ENCODE peak calls at places on chromosomes 1 and 21, in six cellular contexts. One of them, this sample, is unnamed.

GRCh38 chr1:110004583-110004982 is 20.0 kb downstream of the AHCYL1 start:
- DNase-seq in Panc1: no peak
- DNase-seq in fibroblast of the aortic adventitia: no peak
- DNase-seq in A549: no peak
- DNase-seq in OCI-LY7: no peak
- DNase-seq in brain microvascular endothelial cell: no peak
- DNase-seq in this sample: no peak

GRCh38 chr21:28832013-28832714 is 160.5 kb downstream of the LTN1 start:
- DNase-seq in Panc1: peak; percentile 13
- DNase-seq in fibroblast of the aortic adventitia: peak; percentile 15
- DNase-seq in A549: no peak
- DNase-seq in OCI-LY7: no peak
- DNase-seq in brain microvascular endothelial cell: no peak
- DNase-seq in this sample: no peak

GRCh38 chr1:20494609-20495311 is 8.8 kb upstream of the CAMK2N1 start:
- DNase-seq in Panc1: no peak
- DNase-seq in fibroblast of the aortic adventitia: peak; percentile 94
- DNase-seq in A549: no peak
- DNase-seq in OCI-LY7: no peak
- DNase-seq in brain microvascular endothelial cell: peak; percentile 77
- DNase-seq in this sample: no peak

GRCh38 chr1:180953291-180953747 is 40.6 kb downstream of the KIAA1614 start:
- DNase-seq in Panc1: no peak
- DNase-seq in fibroblast of the aortic adventitia: no peak
- DNase-seq in A549: no peak
- DNase-seq in OCI-LY7: no peak
- DNase-seq in brain microvascular endothelial cell: no peak
- DNase-seq in this sample: no peak

GRCh38 chr1:30265127-30266070 is 458.0 kb downstream of the MATN1 start:
- DNase-seq in Panc1: no peak
- DNase-seq in fibroblast of the aortic adventitia: no peak
- DNase-seq in A549: no peak
- DNase-seq in OCI-LY7: no peak
- DNase-seq in brain microvascular endothelial cell: no peak
- DNase-seq in this sample: no peak

GRCh38 chr1:111852216-111852615 is 96.5 kb downstream of the DDX20 start:
- DNase-seq in Panc1: no peak
- DNase-seq in fibroblast of the aortic adventitia: no peak
- DNase-seq in A549: no peak
- DNase-seq in OCI-LY7: no peak
- DNase-seq in brain microvascular endothelial cell: no peak
- DNase-seq in this sample: no peak

GRCh38 chr1:173867141-173867752 is 542 bp downstream of the GAS5 start:
- DNase-seq in Panc1: no peak
- DNase-seq in fibroblast of the aortic adventitia: no peak
- DNase-seq in A549: no peak
- DNase-seq in OCI-LY7: no peak
- DNase-seq in brain microvascular endothelial cell: no peak
- DNase-seq in this sample: no peak

GRCh38 chr21:45019076-45019886 is 55.1 kb upstream of the ADARB1 start:
- DNase-seq in Panc1: no peak
- DNase-seq in fibroblast of the aortic adventitia: no peak
- DNase-seq in A549: no peak
- DNase-seq in OCI-LY7: no peak
- DNase-seq in brain microvascular endothelial cell: peak; percentile 54
- DNase-seq in this sample: no peak

GRCh38 chr1:180155202-180155682 is 573 bp downstream of the QSOX1 start:
- DNase-seq in Panc1: no peak
- DNase-seq in fibroblast of the aortic adventitia: peak; percentile 15
- DNase-seq in A549: peak; percentile 28
- DNase-seq in OCI-LY7: peak; percentile 33
- DNase-seq in brain microvascular endothelial cell: no peak
- DNase-seq in this sample: no peak

GRCh38 chr1:158607296-158607695 is 2.2 kb downstream of the OR10Z1 start:
- DNase-seq in Panc1: no peak
- DNase-seq in fibroblast of the aortic adventitia: no peak
- DNase-seq in A549: no peak
- DNase-seq in OCI-LY7: no peak
- DNase-seq in brain microvascular endothelial cell: no peak
- DNase-seq in this sample: no peak

GRCh38 chr1:48023488-48023887 is 26.3 kb upstream of the TRABD2B start:
- DNase-seq in Panc1: no peak
- DNase-seq in fibroblast of the aortic adventitia: no peak
- DNase-seq in A549: no peak
- DNase-seq in OCI-LY7: no peak
- DNase-seq in brain microvascular endothelial cell: no peak
- DNase-seq in this sample: no peak

GRCh38 chr1:230326971-230327891 is 98.9 kb downstream of the PGBD5 start:
- DNase-seq in Panc1: no peak
- DNase-seq in fibroblast of the aortic adventitia: no peak
- DNase-seq in A549: no peak
- DNase-seq in OCI-LY7: no peak
- DNase-seq in brain microvascular endothelial cell: no peak
- DNase-seq in this sample: no peak

GRCh38 chr1:100313382-100313781 is 38.9 kb upstream of the CDC14A start:
- DNase-seq in Panc1: no peak
- DNase-seq in fibroblast of the aortic adventitia: no peak
- DNase-seq in A549: no peak
- DNase-seq in OCI-LY7: no peak
- DNase-seq in brain microvascular endothelial cell: no peak
- DNase-seq in this sample: no peak

GRCh38 chr1:172254521-172255222 is 165.8 kb upstream of the C1orf105 start:
- DNase-seq in Panc1: peak; percentile 66
- DNase-seq in fibroblast of the aortic adventitia: peak; percentile 91
- DNase-seq in A549: peak; percentile 11
- DNase-seq in OCI-LY7: no peak
- DNase-seq in brain microvascular endothelial cell: peak; percentile 66
- DNase-seq in this sample: peak; percentile 86

GRCh38 chr1:215793210-215793609 is 226.1 kb downstream of the KCTD3 start:
- DNase-seq in Panc1: no peak
- DNase-seq in fibroblast of the aortic adventitia: peak; percentile 95
- DNase-seq in A549: peak; percentile 2
- DNase-seq in OCI-LY7: no peak
- DNase-seq in brain microvascular endothelial cell: peak; percentile 2
- DNase-seq in this sample: no peak

GRCh38 chr1:200053091-200053490 is 25.6 kb downstream of the NR5A2 start:
- DNase-seq in Panc1: no peak
- DNase-seq in fibroblast of the aortic adventitia: no peak
- DNase-seq in A549: no peak
- DNase-seq in OCI-LY7: no peak
- DNase-seq in brain microvascular endothelial cell: no peak
- DNase-seq in this sample: no peak

GRCh38 chr1:65459397-65459768 is 38.9 kb downstream of the LEPR start:
- DNase-seq in Panc1: peak; percentile 17
- DNase-seq in fibroblast of the aortic adventitia: peak; percentile 44
- DNase-seq in A549: no peak
- DNase-seq in OCI-LY7: peak; percentile 55
- DNase-seq in brain microvascular endothelial cell: no peak
- DNase-seq in this sample: no peak

GRCh38 chr1:183515002-183515689 is 42.8 kb downstream of the SMG7 start:
- DNase-seq in Panc1: peak; percentile 71
- DNase-seq in fibroblast of the aortic adventitia: peak; percentile 74
- DNase-seq in A549: peak; percentile 7
- DNase-seq in OCI-LY7: no peak
- DNase-seq in brain microvascular endothelial cell: peak; percentile 66
- DNase-seq in this sample: peak; percentile 74

GRCh38 chr1:15757575-15758401 is 807 bp upstream of the FBLIM1 start:
- DNase-seq in Panc1: no peak
- DNase-seq in fibroblast of the aortic adventitia: no peak
- DNase-seq in A549: no peak
- DNase-seq in OCI-LY7: no peak
- DNase-seq in brain microvascular endothelial cell: no peak
- DNase-seq in this sample: no peak

GRCh38 chr1:226107471-226108460 is 45.2 kb downstream of the H3-3A start:
- DNase-seq in Panc1: no peak
- DNase-seq in fibroblast of the aortic adventitia: no peak
- DNase-seq in A549: no peak
- DNase-seq in OCI-LY7: peak; percentile 59
- DNase-seq in brain microvascular endothelial cell: no peak
- DNase-seq in this sample: no peak

GRCh38 chr1:181645171-181645570 is 161.9 kb downstream of the CACNA1E start:
- DNase-seq in Panc1: no peak
- DNase-seq in fibroblast of the aortic adventitia: no peak
- DNase-seq in A549: no peak
- DNase-seq in OCI-LY7: no peak
- DNase-seq in brain microvascular endothelial cell: no peak
- DNase-seq in this sample: no peak

GRCh38 chr1:177355575-177355974 is 184.8 kb downstream of the BRINP2 start:
- DNase-seq in Panc1: peak; percentile 2
- DNase-seq in fibroblast of the aortic adventitia: peak; percentile 47
- DNase-seq in A549: no peak
- DNase-seq in OCI-LY7: peak; percentile 11
- DNase-seq in brain microvascular endothelial cell: peak; percentile 10
- DNase-seq in this sample: peak; percentile 2

GRCh38 chr1:6440198-6441126 is 15.9 kb downstream of the ESPN start:
- DNase-seq in Panc1: no peak
- DNase-seq in fibroblast of the aortic adventitia: no peak
- DNase-seq in A549: no peak
- DNase-seq in OCI-LY7: peak; percentile 38
- DNase-seq in brain microvascular endothelial cell: no peak
- DNase-seq in this sample: no peak

GRCh38 chr1:236117710-236118109 is 24.6 kb upstream of the GPR137B start:
- DNase-seq in Panc1: no peak
- DNase-seq in fibroblast of the aortic adventitia: no peak
- DNase-seq in A549: no peak
- DNase-seq in OCI-LY7: no peak
- DNase-seq in brain microvascular endothelial cell: no peak
- DNase-seq in this sample: no peak

GRCh38 chr1:236122176-236122575 is 20.2 kb upstream of the GPR137B start:
- DNase-seq in Panc1: no peak
- DNase-seq in fibroblast of the aortic adventitia: no peak
- DNase-seq in A549: no peak
- DNase-seq in OCI-LY7: no peak
- DNase-seq in brain microvascular endothelial cell: no peak
- DNase-seq in this sample: no peak

GRCh38 chr1:236123563-236123962 is 18.8 kb upstream of the GPR137B start:
- DNase-seq in Panc1: no peak
- DNase-seq in fibroblast of the aortic adventitia: no peak
- DNase-seq in A549: no peak
- DNase-seq in OCI-LY7: no peak
- DNase-seq in brain microvascular endothelial cell: no peak
- DNase-seq in this sample: no peak

GRCh38 chr1:236120725-236121153 is 21.6 kb upstream of the GPR137B start:
- DNase-seq in Panc1: no peak
- DNase-seq in fibroblast of the aortic adventitia: no peak
- DNase-seq in A549: no peak
- DNase-seq in OCI-LY7: no peak
- DNase-seq in brain microvascular endothelial cell: no peak
- DNase-seq in this sample: no peak

GRCh38 chr1:236119935-236120484 is 22.3 kb upstream of the GPR137B start:
- DNase-seq in Panc1: no peak
- DNase-seq in fibroblast of the aortic adventitia: no peak
- DNase-seq in A549: no peak
- DNase-seq in OCI-LY7: no peak
- DNase-seq in brain microvascular endothelial cell: no peak
- DNase-seq in this sample: no peak
- H3K4me3 ChIP-seq in Panc1: no peak overlapping the region
- H3K4me3 ChIP-seq in fibroblast of the aortic adventitia: no peak overlapping the region
- H3K4me3 ChIP-seq in A549: no peak overlapping the region
- H3K4me3 ChIP-seq in OCI-LY7: no peak overlapping the region
- H3K4me3 ChIP-seq in brain microvascular endothelial cell: no peak overlapping the region
- H3K4me3 ChIP-seq in this sample: no peak overlapping the region

DNA sequence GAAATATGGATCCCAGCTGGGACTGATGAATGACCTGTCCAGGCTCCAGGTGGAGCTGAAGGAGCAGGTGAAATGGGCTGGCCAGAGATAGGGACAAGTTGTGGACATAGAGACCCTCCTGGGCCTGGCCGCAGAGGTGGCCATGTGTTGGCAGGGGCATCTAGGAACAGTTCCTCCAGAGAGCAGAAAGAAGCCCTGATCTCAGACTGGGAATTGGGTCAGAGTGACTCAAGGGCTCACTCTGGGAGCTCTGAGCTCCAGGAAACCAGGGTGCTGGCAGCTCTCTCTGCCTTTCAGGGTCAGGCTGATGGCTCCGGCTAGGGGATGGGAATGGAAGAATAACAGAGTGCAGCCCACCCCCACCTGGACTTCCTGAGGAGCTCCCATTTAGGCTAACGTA is 3.0 kb downstream of the NT5C1A start:
- DNase-seq in Panc1: no peak
- DNase-seq in fibroblast of the aortic adventitia: no peak
- DNase-seq in A549: no peak
- DNase-seq in OCI-LY7: no peak
- DNase-seq in brain microvascular endothelial cell: no peak
- DNase-seq in this sample: no peak
- TF ChIP-seq CTCF in Panc1: no peak
- TF ChIP-seq CTCF in fibroblast of the aortic adventitia: no peak
- TF ChIP-seq CTCF in A549: no peak
- TF ChIP-seq CTCF in OCI-LY7: no peak
- TF ChIP-seq CTCF in brain microvascular endothelial cell: no peak
- TF ChIP-seq CTCF in this sample: no peak

DNA sequence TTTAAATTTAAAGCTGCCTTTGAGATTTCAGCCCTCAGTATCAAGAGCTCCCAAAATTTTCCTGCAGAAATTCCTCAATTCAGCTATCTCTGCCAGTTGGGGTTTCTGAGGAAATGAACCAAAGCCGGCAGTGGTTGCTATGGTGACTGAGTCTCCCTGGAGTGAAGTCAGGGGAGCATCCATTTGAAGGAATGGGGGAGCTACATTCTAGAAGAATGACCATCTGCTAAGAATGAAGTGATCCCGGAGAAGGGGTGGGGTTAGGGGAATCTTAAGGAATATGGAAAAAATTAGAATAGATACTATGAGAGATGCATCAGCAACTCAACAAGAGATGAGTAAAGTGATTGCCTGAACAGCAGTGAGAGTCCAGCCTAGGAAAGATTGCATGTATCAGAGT is 94.6 kb downstream of the CHD1L start:
- DNase-seq in Panc1: no peak
- DNase-seq in fibroblast of the aortic adventitia: no peak
- DNase-seq in A549: no peak
- DNase-seq in OCI-LY7: no peak
- DNase-seq in brain microvascular endothelial cell: no peak
- DNase-seq in this sample: no peak
- H3K4me3 ChIP-seq in Panc1: no peak overlapping the region
- H3K4me3 ChIP-seq in fibroblast of the aortic adventitia: no peak overlapping the region
- H3K4me3 ChIP-seq in A549: no peak overlapping the region
- H3K4me3 ChIP-seq in OCI-LY7: no peak overlapping the region
- H3K4me3 ChIP-seq in brain microvascular endothelial cell: no peak overlapping the region
- H3K4me3 ChIP-seq in this sample: no peak overlapping the region

GRCh38 chr1:85228952-85229351 is 28.1 kb upstream of the SYDE2 start:
- DNase-seq in Panc1: no peak
- DNase-seq in fibroblast of the aortic adventitia: no peak
- DNase-seq in A549: no peak
- DNase-seq in OCI-LY7: no peak
- DNase-seq in brain microvascular endothelial cell: no peak
- DNase-seq in this sample: no peak

GRCh38 chr1:85229574-85230097 is 28.8 kb upstream of the SYDE2 start:
- DNase-seq in Panc1: no peak
- DNase-seq in fibroblast of the aortic adventitia: no peak
- DNase-seq in A549: no peak
- DNase-seq in OCI-LY7: peak; percentile 5
- DNase-seq in brain microvascular endothelial cell: no peak
- DNase-seq in this sample: no peak

GRCh38 chr1:85224734-85225623 is 24.2 kb upstream of the SYDE2 start:
- DNase-seq in Panc1: no peak
- DNase-seq in fibroblast of the aortic adventitia: no peak
- DNase-seq in A549: no peak
- DNase-seq in OCI-LY7: no peak
- DNase-seq in brain microvascular endothelial cell: no peak
- DNase-seq in this sample: no peak

GRCh38 chr1:85225624-85226380 is 25.0 kb upstream of the SYDE2 start:
- DNase-seq in Panc1: no peak
- DNase-seq in fibroblast of the aortic adventitia: no peak
- DNase-seq in A549: no peak
- DNase-seq in OCI-LY7: no peak
- DNase-seq in brain microvascular endothelial cell: peak; percentile 12
- DNase-seq in this sample: no peak

GRCh38 chr1:85230305-85230977 is 29.0 kb downstream of the C1orf52 start:
- DNase-seq in Panc1: no peak
- DNase-seq in fibroblast of the aortic adventitia: no peak
- DNase-seq in A549: no peak
- DNase-seq in OCI-LY7: no peak
- DNase-seq in brain microvascular endothelial cell: no peak
- DNase-seq in this sample: no peak
- TF ChIP-seq CTCF in Panc1: peak; percentile 79
- TF ChIP-seq CTCF in fibroblast of the aortic adventitia: peak; percentile 27
- TF ChIP-seq CTCF in A549: no peak
- TF ChIP-seq CTCF in OCI-LY7: peak; percentile 27
- TF ChIP-seq CTCF in brain microvascular endothelial cell: peak; percentile 64
- TF ChIP-seq CTCF in this sample: peak; percentile 52